ENCODE peak calls at places on chromosomes 5 and 9, in seven cellular contexts. M, Y, O, P, U, G and S are unnamed samples.

GRCh38 chr5:149936700-149937091 is 7.9 kb downstream of the PDE6A start:
- DNase-seq in M (no peak), Y (no peak), O (no peak), P (no peak), U (no peak), G (no peak), S (no peak)

GRCh38 chr9:81538929-81539716 is 150.2 kb downstream of the TLE1 start:
- DNase-seq in M (no peak), Y (no peak), O (no peak), P (no peak), U (no peak), G (no peak), S (no peak)

GRCh38 chr5:151238303-151238741 is 14.4 kb upstream of the CCDC69 start:
- DNase-seq in M (no peak), Y (peak; percentile 54), O (no peak), P (no peak), U (no peak), G (no peak), S (no peak)

GRCh38 chr5:3594514-3595101 is 1.0 kb upstream of the IRX1 start:
- DNase-seq in M (no peak), Y (no peak), O (no peak), P (no peak), U (no peak), G (no peak), S (no peak)

GRCh38 chr9:109192732-109193361 is 25.8 kb upstream of the FRRS1L start:
- DNase-seq in M (no peak), Y (peak; percentile 14), O (peak; percentile 44), P (peak; percentile 46), U (no peak), G (no peak), S (no peak)

GRCh38 chr5:111411321-111411720 is 101.0 kb downstream of the STARD4 start:
- DNase-seq in M (no peak), Y (no peak), O (no peak), P (no peak), U (no peak), G (no peak), S (no peak)

GRCh38 chr9:131468031-131468430 is 34.7 kb upstream of the POMT1 start:
- DNase-seq in M (no peak), Y (no peak), O (no peak), P (no peak), U (no peak), G (no peak), S (no peak)

GRCh38 chr5:148623741-148624140 is 30.6 kb downstream of the HTR4 start:
- DNase-seq in M (no peak), Y (no peak), O (peak; percentile 80), P (no peak), U (no peak), G (no peak), S (no peak)

GRCh38 chr5:61431923-61432620 is 100.0 kb downstream of the ZSWIM6 start:
- DNase-seq in M (no peak), Y (no peak), O (no peak), P (no peak), U (no peak), G (no peak), S (no peak)

GRCh38 chr9:469672-470040 is 255.0 kb downstream of the DOCK8 start:
- DNase-seq in M (no peak), Y (no peak), O (no peak), P (no peak), U (peak; percentile 23), G (peak; percentile 4), S (peak; percentile 19)

GRCh38 chr5:15664961-15665360 is 165.0 kb downstream of the FBXL7 start:
- DNase-seq in M (no peak), Y (no peak), O (no peak), P (no peak), U (no peak), G (no peak), S (no peak)

GRCh38 chr5:131495536-131496399 is 139.3 kb downstream of the RAPGEF6 start:
- DNase-seq in M (no peak), Y (no peak), O (no peak), P (no peak), U (no peak), G (no peak), S (no peak)

GRCh38 chr9:129626944-129627297 is 958 bp downstream of the NTMT1 start:
- DNase-seq in M (no peak), Y (no peak), O (no peak), P (peak; percentile 75), U (no peak), G (no peak), S (no peak)

GRCh38 chr9:108865037-108865436 is 3.0 kb downstream of the ACTL7A start:
- DNase-seq in M (no peak), Y (no peak), O (no peak), P (no peak), U (no peak), G (no peak), S (no peak)

GRCh38 chr5:73445708-73446630 is 2.6 kb downstream of the FOXD1 start:
- DNase-seq in M (no peak), Y (no peak), O (no peak), P (no peak), U (no peak), G (no peak), S (no peak)

GRCh38 chr9:114176601-114177295 is 21.4 kb downstream of the COL27A1 start:
- DNase-seq in M (no peak), Y (no peak), O (no peak), P (no peak), U (no peak), G (no peak), S (no peak)

GRCh38 chr5:59721741-59722140 is 171.8 kb downstream of the PDE4D start:
- DNase-seq in M (no peak), Y (no peak), O (no peak), P (no peak), U (no peak), G (no peak), S (no peak)

GRCh38 chr5:53825016-53825415 is 264.6 kb downstream of the NDUFS4 start:
- DNase-seq in M (no peak), Y (no peak), O (no peak), P (peak; percentile 70), U (no peak), G (no peak), S (no peak)

GRCh38 chr5:3595102-3595961 is at the start of gene IRX1:
- DNase-seq in M (no peak), Y (no peak), O (no peak), P (no peak), U (no peak), G (no peak), S (no peak)